ENCODE peak calls at places on chromosomes 11 and 22, in four cellular contexts. U is B cell, G is GM13977, B is endodermal cell. F is an unnamed sample.

GRCh38 chr22:48824673-48825651 is 1002.7 kb downstream of the BRD1 start:
- DNase-seq in U (no peak), G (no peak), B (peak), F (peak)

GRCh38 chr11:26862801-26863200 is 131.1 kb upstream of the FIBIN start:
- DNase-seq in G (no peak), B (no peak), U (no peak), F (no peak)

GRCh38 chr11:1783725-1784529 is 20.2 kb upstream of the CTSD start:
- DNase-seq in G (no peak), B (no peak), U (no peak), F (no peak)

GRCh38 chr11:81237139-81237538 is 1496.5 kb downstream of the FAM181B start:
- DNase-seq in B (no peak), G (peak), U (peak), F (peak)

GRCh38 chr11:96098511-96099241 is 174.8 kb upstream of the MTMR2 start:
- DNase-seq in U (no peak), G (no peak), B (no peak), F (no peak)

GRCh38 chr11:130769782-130770565 is 146.3 kb downstream of the SNX19 start:
- DNase-seq in B (peak), G (no peak), U (no peak), F (no peak)

GRCh38 chr11:111730871-111731591 is 35.2 kb downstream of the PPP2R1B start:
- DNase-seq in G (no peak), B (no peak), U (no peak), F (no peak)

GRCh38 chr22:37842015-37842793 is 1.9 kb downstream of the ANKRD54 start:
- DNase-seq in U (no peak), B (no peak), G (no peak), F (no peak)

GRCh38 chr11:56841210-56841810 is 92.8 kb upstream of the OR9G4 start:
- DNase-seq in B (peak), G (peak), U (peak), F (peak)

GRCh38 chr11:267491-267994 is 10.7 kb upstream of the NLRP6 start:
- DNase-seq in B (peak), G (peak), U (peak), F (peak)

GRCh38 chr11:118277312-118277711 is 13.2 kb upstream of the MPZL2 start:
- DNase-seq in U (no peak), G (no peak), B (peak), F (peak)

GRCh38 chr11:28132541-28132940 is 24.4 kb downstream of the METTL15 start:
- DNase-seq in U (no peak), G (no peak), B (no peak), F (no peak)

GRCh38 chr11:106581399-106581798 is 436.9 kb downstream of the GUCY1A2 start:
- DNase-seq in U (no peak), G (no peak), B (no peak), F (no peak)

GRCh38 chr11:127071606-127072005 is 71.0 kb upstream of the KIRREL3 start:
- DNase-seq in B (no peak), G (no peak), U (no peak), F (no peak)

GRCh38 chr11:107999759-108000455 is 8.8 kb upstream of the CUL5 start:
- DNase-seq in B (peak), G (peak), U (peak), F (peak)

GRCh38 chr11:134032501-134033091 is 36.3 kb upstream of the JAM3 start:
- DNase-seq in U (no peak), G (no peak), B (peak), F (no peak)

GRCh38 chr11:13040969-13041561 is 31.9 kb downstream of the RASSF10 start:
- DNase-seq in U (no peak), B (no peak), G (no peak), F (no peak)

GRCh38 chr22:31952459-31952858 is 8.1 kb downstream of the YWHAH start:
- DNase-seq in B (no peak), G (no peak), U (no peak), F (no peak)

GRCh38 chr11:66639066-66639813 is 737 bp downstream of the RBM4 start:
- DNase-seq in B (no peak), U (no peak), G (no peak), F (peak)

GRCh38 chr22:50341977-50342650 is 1.0 kb upstream of the PPP6R2 start:
- DNase-seq in U (peak), B (peak), G (peak), F (peak)

GRCh38 chr11:19713221-19714092 is 820 bp downstream of the NAV2 start:
- DNase-seq in B (peak), U (no peak), G (no peak), F (no peak)

GRCh38 chr11:97908354-97908753 is 1112.4 kb upstream of the CNTN5 start:
- DNase-seq in B (no peak), G (no peak), U (no peak), F (no peak)

GRCh38 chr11:120331301-120331966 is 4.8 kb upstream of the ARHGEF12 start:
- DNase-seq in U (no peak), B (no peak), G (no peak), F (no peak)

GRCh38 chr11:72805214-72805613 is 9.0 kb upstream of the ATG16L2 start:
- DNase-seq in B (no peak), G (no peak), U (no peak), F (no peak)
- TF ChIP-seq CTCF in B (no peak), G (no peak), U (no peak), F (no peak)

GRCh38 chr11:62694455-62695167 is 5.3 kb upstream of the LRRN4CL start:
- DNase-seq in B (peak), G (peak), U (peak), F (peak)
- TF ChIP-seq CTCF in B (peak), G (peak), U (peak), F (peak)

GRCh38 chr11:35157814-35158213 is 18.8 kb downstream of the CD44 start:
- DNase-seq in B (no peak), U (no peak), G (no peak), F (no peak)
- TF ChIP-seq CTCF in B (no peak), U (no peak), G (no peak), F (no peak)

DNA sequence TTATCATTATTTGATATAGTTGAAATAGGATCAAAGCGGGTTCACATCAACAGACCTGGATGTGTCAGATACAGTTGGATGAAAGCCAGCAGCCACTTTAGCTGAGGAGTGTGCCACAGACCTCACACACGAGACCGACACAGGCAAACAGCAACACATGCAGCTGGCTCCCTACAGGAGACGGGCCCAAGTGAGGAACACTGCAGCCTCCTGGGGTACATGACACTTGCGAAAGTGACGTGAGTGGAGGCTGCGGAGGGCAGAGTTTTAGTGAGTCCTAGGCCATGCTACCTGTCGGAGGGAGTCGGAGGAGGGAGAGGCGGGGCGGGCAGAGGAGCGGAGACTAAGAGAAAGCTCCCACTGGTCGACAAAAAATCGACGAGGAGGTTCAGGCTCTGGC is 100.9 kb upstream of the BID start:
- DNase-seq in B (no peak), G (no peak), U (no peak), F (no peak)
- TF ChIP-seq CTCF in B (no peak), G (no peak), U (no peak), F (no peak)

GRCh38 chr11:77115181-77115611 is 12.6 kb downstream of the OMP start:
- DNase-seq in G (no peak), B (peak), U (no peak), F (no peak)

GRCh38 chr11:77111946-77112345 is 9.3 kb downstream of the OMP start:
- DNase-seq in U (no peak), G (no peak), B (no peak), F (no peak)

GRCh38 chr11:77112641-77113381 is 10.2 kb downstream of the OMP start:
- DNase-seq in U (no peak), G (no peak), B (no peak), F (no peak)

GRCh38 chr11:77114089-77114463 is 11.4 kb downstream of the OMP start:
- DNase-seq in U (no peak), B (no peak), G (no peak), F (no peak)

DNA sequence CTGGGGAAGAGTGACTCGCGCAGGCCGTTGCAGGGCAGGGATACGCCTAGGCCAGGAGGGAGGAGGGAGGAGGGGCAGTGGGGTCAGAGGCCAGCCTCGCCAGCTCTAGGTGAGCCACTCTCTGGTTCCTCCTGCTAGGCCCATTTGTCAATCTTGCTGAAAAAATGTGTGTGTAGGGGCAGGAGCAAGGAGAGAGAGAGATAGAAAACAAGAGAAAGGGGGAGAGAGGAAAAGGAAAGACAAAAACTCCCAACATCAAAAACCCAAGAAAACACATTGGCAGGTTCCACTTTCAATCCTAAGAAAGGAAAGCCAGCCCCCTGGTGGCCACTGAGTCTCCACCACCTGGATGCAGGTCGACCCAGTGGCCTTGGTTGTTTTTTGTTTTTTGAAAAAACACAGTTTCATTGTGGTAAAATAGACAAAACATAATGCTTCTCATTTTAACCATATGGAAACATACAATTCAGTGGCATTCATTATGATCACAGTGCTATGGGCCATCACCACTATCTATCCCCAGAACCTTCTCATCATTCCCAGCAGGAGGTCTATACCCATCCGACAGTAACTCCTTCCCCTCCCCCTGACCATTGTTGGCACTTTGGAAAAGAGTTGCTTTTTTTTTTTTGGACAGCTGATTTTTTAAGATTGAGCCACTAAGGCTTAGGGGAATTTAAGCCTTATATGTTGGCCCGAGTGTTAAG is 10.9 kb downstream of the OMP start:
- DNase-seq in B (peak), G (peak), U (no peak), F (peak)
- TF ChIP-seq CTCF in B (peak), G (peak), U (no peak), F (peak)

GRCh38 chr11:72814139-72814830 is at the start of gene ATG16L2:
- DNase-seq in U (peak), B (peak), G (peak), F (peak)
- TF ChIP-seq CTCF in U (peak), B (peak), G (peak), F (no peak)

GRCh38 chr11:102806296-102806695 is 8.3 kb upstream of the MMP1 start:
- DNase-seq in U (no peak), G (no peak), B (no peak), F (no peak)
- TF ChIP-seq CTCF in U (no peak), G (no peak), B (no peak), F (no peak)